ENCODE peak calls at places on chromosomes 2 and 18, in four cellular contexts. Q is SK-N-SH, A is WTC11, T is K562. P is an unnamed sample.

GRCh38 chr18:21074336-21075323 is 37.0 kb downstream of the ROCK1 start:
- DNase-seq in T (no peak), Q (no peak), A (no peak), P (no peak)

GRCh38 chr2:175233135-175233719 is 51.7 kb upstream of the ATP5MC3 start:
- DNase-seq in T (no peak), A (no peak), Q (no peak), P (no peak)

GRCh38 chr2:150846691-150847090 is 359.2 kb upstream of the RND3 start:
- DNase-seq in T (no peak), A (no peak), Q (no peak), P (no peak)

GRCh38 chr2:215028231-215028630 is 110.2 kb downstream of the ABCA12 start:
- DNase-seq in A (no peak), Q (no peak), T (no peak), P (no peak)

GRCh38 chr2:219453691-219454131 is 19.1 kb downstream of the SPEG start:
- DNase-seq in T (no peak), Q (peak; percentile 96), A (no peak), P (no peak)

GRCh38 chr2:203280428-203281064 is 41.7 kb downstream of the CYP20A1 start:
- DNase-seq in Q (no peak), A (no peak), T (no peak), P (no peak)

GRCh38 chr2:220228310-220229006 is 601.0 kb downstream of the SLC4A3 start:
- DNase-seq in A (no peak), T (no peak), Q (peak; percentile 1), P (no peak)

GRCh38 chr2:37026050-37026449 is 58.1 kb downstream of the HEATR5B start:
- DNase-seq in Q (peak; percentile 14), T (no peak), A (peak; percentile 37), P (no peak)

GRCh38 chr2:78861546-78861945 is 164.0 kb upstream of the REG3G start:
- DNase-seq in Q (peak; percentile 16), A (no peak), T (peak; percentile 23), P (no peak)

GRCh38 chr18:52409732-52410131 is 69.7 kb downstream of the DCC start:
- DNase-seq in T (no peak), Q (no peak), A (no peak), P (peak; percentile 40)

GRCh38 chr18:22282311-22283235 is 113.2 kb downstream of the GATA6 start:
- DNase-seq in Q (no peak), A (no peak), T (no peak), P (no peak)

GRCh38 chr2:216677439-216678097 is 17.8 kb downstream of the IGFBP5 start:
- DNase-seq in A (no peak), Q (no peak), T (no peak), P (no peak)

GRCh38 chr2:235542728-235543125 is 48.9 kb downstream of the AGAP1 start:
- DNase-seq in T (no peak), A (peak; percentile 62), Q (no peak), P (no peak)

GRCh38 chr18:9910071-9910470 is 3.7 kb upstream of the VAPA start:
- DNase-seq in Q (no peak), A (no peak), T (no peak), P (no peak)

GRCh38 chr2:23460228-23460627 is 75.2 kb downstream of the KLHL29 start:
- DNase-seq in A (no peak), Q (no peak), T (no peak), P (no peak)

GRCh38 chr18:5066380-5066977 is 130.6 kb downstream of the AKAIN1 start:
- DNase-seq in Q (peak; percentile 4), A (peak; percentile 70), T (peak; percentile 30), P (no peak)

GRCh38 chr18:9809686-9810085 is 76.1 kb upstream of the TXNDC2 start:
- DNase-seq in T (no peak), A (no peak), Q (no peak), P (no peak)

GRCh38 chr2:121486191-121486590 is 44.5 kb upstream of the RNU4ATAC start:
- DNase-seq in T (no peak), Q (no peak), A (no peak), P (no peak)
- TF ChIP-seq USF1 in T (no peak), Q (no peak), A (no peak), P (no peak)

DNA sequence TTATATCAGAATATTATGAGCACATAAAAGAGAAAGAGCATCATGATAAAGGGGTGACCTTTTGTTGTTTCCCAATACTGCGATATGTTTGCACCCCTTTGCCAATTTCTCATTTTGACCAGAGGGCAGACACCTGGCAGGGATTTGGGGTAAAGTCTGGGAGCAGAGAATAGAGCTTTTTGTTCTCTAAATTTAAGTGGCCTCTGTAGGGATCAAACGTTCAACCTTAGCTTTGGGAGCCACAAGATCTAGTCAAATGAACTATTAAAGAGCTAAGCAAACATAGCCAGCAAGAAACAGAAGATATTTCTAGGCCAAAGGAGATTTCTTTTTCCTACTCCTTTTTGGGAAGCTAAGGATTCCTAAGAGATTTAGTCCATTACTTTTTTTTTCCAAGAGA is 1.1 kb upstream of the MSTN start:
- DNase-seq in Q (no peak), T (no peak), A (no peak), P (no peak)
- TF ChIP-seq USF1 in Q (no peak), T (no peak), A (no peak), P (no peak)

DNA sequence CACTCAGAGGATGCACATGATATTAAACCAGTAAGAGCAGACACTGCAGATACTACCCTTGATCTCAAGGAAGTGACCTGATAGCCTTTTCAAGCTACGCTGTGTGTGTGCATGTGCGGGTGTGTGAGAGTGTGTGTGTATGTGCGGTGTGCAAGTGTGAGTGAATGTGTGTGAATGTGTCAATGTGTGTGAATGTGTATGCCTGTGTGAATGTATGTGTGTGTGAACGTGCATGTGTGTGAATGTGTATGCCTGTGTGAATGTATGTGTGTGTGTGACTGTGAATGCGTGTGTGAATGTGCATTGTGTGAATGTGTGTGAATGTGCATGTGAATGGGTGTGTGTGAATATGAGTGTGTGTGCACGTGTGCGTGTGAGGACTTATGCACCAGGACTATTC is 53.8 kb downstream of the KCNG2 start:
- DNase-seq in Q (no peak), T (no peak), A (no peak), P (no peak)
- TF ChIP-seq USF1 in Q (no peak), T (no peak), A (no peak), P (no peak)

DNA sequence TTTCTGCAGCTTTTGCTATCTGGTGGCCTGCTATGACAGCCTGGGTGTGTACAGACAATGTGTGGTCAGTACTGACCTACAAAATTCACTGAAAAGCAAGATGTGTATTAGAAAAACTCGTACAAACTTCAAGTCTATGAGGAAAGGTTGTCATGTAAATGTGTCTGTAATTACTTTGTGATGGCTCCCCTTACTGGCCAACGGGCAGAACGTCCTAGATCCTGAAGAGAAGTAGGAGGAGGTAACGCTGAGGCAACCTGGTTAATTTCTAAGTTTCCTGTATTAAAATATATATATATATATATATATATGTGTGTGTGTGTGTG is 95.5 kb downstream of the GALNT3 start:
- DNase-seq in A (peak; percentile 37), T (no peak), Q (peak; percentile 42), P (peak; percentile 27)
- TF ChIP-seq USF1 in A (no peak), T (no peak), Q (no peak), P (no peak)

GRCh38 chr2:9463698-9464034 is 10.7 kb upstream of the IAH1 start:
- DNase-seq in Q (no peak), A (no peak), T (no peak), P (no peak)
- TF ChIP-seq USF1 in Q (no peak), A (no peak), T (no peak), P (no peak)

DNA sequence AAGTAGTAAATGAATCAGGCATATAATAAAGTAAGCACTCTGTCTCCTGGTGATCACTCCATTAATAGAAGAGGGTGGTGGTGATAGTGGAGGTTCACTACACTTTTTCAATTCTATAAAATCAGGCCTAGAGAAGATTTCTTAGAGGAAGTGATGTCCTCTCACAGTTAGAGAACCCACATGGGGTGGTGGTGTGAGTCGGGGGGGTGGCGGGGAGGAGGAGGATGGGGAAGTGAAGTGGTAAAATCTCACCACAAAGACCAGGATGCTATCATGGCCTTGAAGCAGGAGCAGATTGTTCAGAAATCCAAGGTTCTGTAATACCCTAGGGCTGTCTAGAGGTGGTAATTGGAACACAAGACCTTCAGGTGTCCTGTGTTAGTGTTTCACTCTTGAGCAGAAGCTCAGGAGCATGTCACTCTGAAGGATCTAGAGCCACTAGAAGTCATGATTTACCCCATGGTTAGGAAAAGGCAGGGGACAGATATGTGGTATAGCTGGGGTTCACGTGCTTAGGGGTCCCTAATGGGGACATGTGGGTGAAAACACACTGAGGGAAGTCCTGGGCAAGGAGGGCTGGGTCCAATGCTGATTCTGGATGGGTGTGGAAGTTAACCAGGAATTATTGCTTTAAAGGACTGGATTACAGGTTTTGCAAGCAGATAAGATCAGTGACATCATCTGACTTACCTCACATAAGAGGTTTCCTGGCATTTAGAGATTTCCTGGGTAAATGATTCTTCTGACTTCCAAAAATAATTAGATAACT is 31.0 kb downstream of the RNF125 start:
- DNase-seq in A (no peak), T (no peak), Q (no peak), P (no peak)
- TF ChIP-seq USF1 in A (no peak), T (no peak), Q (no peak), P (no peak)

GRCh38 chr2:69811591-69811990 is 17.9 kb upstream of the GMCL1 start:
- DNase-seq in Q (no peak), A (no peak), T (no peak), P (no peak)

GRCh38 chr2:69817739-69818494 is 11.5 kb upstream of the GMCL1 start:
- DNase-seq in T (no peak), A (no peak), Q (peak; percentile 16), P (no peak)

GRCh38 chr2:69815717-69816116 is 13.7 kb upstream of the GMCL1 start:
- DNase-seq in A (no peak), T (no peak), Q (no peak), P (no peak)

GRCh38 chr2:69816923-69817542 is 12.4 kb upstream of the GMCL1 start:
- DNase-seq in T (peak; percentile 61), A (peak; percentile 75), Q (peak; percentile 39), P (peak; percentile 66)
- TF ChIP-seq USF1 in T (no peak), A (no peak), Q (no peak), P (no peak)

GRCh38 chr2:64652231-64653173 is 1.2 kb downstream of the SERTAD2 start:
- DNase-seq in Q (no peak), A (peak; percentile 45), T (no peak), P (no peak)
- TF ChIP-seq USF1 in Q (no peak), A (no peak), T (no peak), P (no peak)

GRCh38 chr2:161131074-161131680 is 29.1 kb upstream of the TANK start:
- DNase-seq in A (no peak), T (no peak), Q (no peak), P (no peak)
- TF ChIP-seq USF1 in A (no peak), T (no peak), Q (no peak), P (no peak)